ENCODE peak calls at places on chromosomes 1 and 21, in four cellular contexts. M is breast epithelium, J is WERI-Rb-1, O is transverse colon. Q is an unnamed sample.

GRCh38 chr1:103129255-103129654 is 20.9 kb upstream of the COL11A1 start:
- DNase-seq in O (no peak), J (no peak), M (no peak), Q (no peak)

GRCh38 chr1:6801998-6802397 is 16.7 kb downstream of the CAMTA1 start:
- DNase-seq in M (no peak), J (no peak), O (no peak), Q (no peak)

GRCh38 chr1:217078010-217078704 is 354.9 kb upstream of the ESRRG start:
- DNase-seq in M (no peak), O (no peak), J (no peak), Q (no peak)

GRCh38 chr1:160017592-160017991 is 14.2 kb downstream of the PIGM start:
- DNase-seq in O (no peak), J (no peak), M (no peak), Q (no peak)

GRCh38 chr1:15168479-15168878 is 14.9 kb downstream of the TMEM51 start:
- DNase-seq in M (no peak), J (no peak), O (no peak), Q (no peak)

GRCh38 chr1:40339420-40340323 is 22.6 kb upstream of the COL9A2 start:
- DNase-seq in O (no peak), M (no peak), J (no peak), Q (no peak)

GRCh38 chr21:32727478-32727727 is 410 bp downstream of the SYNJ1 start:
- DNase-seq in M (no peak), J (no peak), O (no peak), Q (no peak)

GRCh38 chr1:29321176-29321575 is 84.9 kb downstream of the PTPRU start:
- DNase-seq in O (no peak), J (no peak), M (no peak), Q (no peak)

GRCh38 chr1:32400876-32401631 is 6.8 kb upstream of the BSDC1 start:
- DNase-seq in M (peak; percentile 83), O (peak; percentile 86), J (peak; percentile 95), Q (peak; percentile 83)

GRCh38 chr1:179351281-179351680 is 14.5 kb upstream of the AXDND1 start:
- DNase-seq in O (no peak), M (no peak), J (no peak), Q (no peak)

GRCh38 chr1:232227171-232227740 is 402.7 kb downstream of the SIPA1L2 start:
- DNase-seq in M (no peak), J (no peak), O (no peak), Q (peak; percentile 20)

GRCh38 chr21:41315726-41316125 is 875 bp upstream of the FAM3B start:
- DNase-seq in J (no peak), O (no peak), M (no peak), Q (no peak)
- H3K27ac ChIP-seq in J (no peak overlapping the region), O (no peak overlapping the region), M (no peak overlapping the region), Q (no peak overlapping the region)

DNA sequence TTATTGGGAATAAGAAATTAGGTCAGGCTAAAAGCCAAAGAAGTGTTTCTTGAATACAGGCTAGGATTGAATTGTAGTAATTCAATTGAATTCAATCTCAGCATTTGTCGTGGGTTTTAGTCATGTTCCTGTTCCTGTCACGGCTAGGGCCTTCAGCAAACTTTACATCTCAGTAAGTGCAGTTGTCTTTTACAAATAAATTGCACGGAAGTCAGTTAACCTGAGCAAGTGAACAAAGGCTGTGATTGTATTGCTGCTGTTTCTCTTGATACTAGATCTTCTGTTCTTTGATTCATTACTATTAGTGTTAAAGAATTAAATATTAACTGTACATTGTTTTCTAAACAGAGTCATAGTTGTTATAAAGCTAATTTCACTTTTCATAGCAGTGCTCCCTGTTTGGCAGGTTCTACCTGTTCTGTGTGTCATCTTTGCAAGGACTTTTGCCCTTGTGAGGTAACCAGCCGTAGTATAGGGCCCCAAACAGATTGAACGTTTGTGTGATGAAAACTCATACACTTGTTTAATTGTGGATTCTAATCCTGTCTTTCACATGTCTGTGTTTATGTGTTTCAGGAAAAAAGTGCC is 164.4 kb downstream of the EDEM3 start:
- DNase-seq in O (peak; percentile 81), M (no peak), J (no peak), Q (no peak)
- H3K27ac ChIP-seq in O (peak overlapping the region; percentile 54), M (peak overlapping the region; percentile 66), J (no peak overlapping the region), Q (no peak overlapping the region)

GRCh38 chr1:18327650-18328049 is 153.1 kb upstream of the KLHDC7A start:
- DNase-seq in J (no peak), M (no peak), O (no peak), Q (no peak)
- H3K27ac ChIP-seq in J (no peak overlapping the region), M (no peak overlapping the region), O (no peak overlapping the region), Q (no peak overlapping the region)

GRCh38 chr1:8174807-8175206 is 143.1 kb upstream of the SLC45A1 start:
- DNase-seq in J (no peak), M (no peak), O (peak; percentile 29), Q (no peak)
- H3K27ac ChIP-seq in J (no peak overlapping the region), M (no peak overlapping the region), O (peak overlapping the region; percentile 29), Q (no peak overlapping the region)

DNA sequence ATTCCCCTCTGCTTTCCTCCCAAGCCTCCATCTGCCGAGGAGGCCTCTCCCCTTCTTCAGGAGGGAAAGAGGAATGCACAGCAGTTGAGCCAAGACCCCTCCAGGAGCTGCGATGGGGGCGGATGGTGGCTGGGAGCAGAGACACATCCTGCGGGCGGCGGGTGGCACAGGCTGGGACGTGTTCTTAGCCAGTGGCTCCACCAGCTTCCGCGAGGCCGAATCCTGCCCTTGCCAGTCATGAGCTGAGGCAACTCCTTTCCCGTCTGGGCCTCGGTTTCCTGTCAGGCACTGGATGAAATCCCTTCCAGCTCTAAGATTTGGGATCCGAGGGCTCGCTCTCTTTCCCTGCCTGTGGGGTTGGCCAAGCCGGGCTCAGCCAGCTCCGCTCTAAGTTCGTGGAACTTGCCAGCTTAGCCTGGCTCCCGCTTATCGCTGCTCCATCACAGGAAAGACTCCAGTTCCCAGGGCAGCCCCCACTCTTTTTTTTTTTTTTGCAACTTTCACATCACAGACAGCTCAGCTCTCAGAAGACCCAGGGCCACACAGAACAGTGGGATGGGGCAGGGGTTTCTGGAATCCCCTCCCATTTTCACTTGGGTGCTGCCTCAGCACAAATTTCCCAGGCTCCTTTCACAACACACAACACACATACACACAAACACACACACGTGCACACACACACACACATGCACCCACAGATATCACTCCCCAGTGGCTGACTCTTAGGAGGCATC is 504 bp downstream of the MYOM3 start:
- DNase-seq in J (no peak), M (no peak), O (no peak), Q (no peak)
- H3K27ac ChIP-seq in J (no peak overlapping the region), M (peak overlapping the region; percentile 70), O (no peak overlapping the region), Q (no peak overlapping the region)

GRCh38 chr1:90370696-90371095 is 346.4 kb downstream of the BARHL2 start:
- DNase-seq in M (no peak), J (no peak), O (no peak), Q (no peak)
- H3K27ac ChIP-seq in M (no peak overlapping the region), J (no peak overlapping the region), O (no peak overlapping the region), Q (no peak overlapping the region)

GRCh38 chr1:21263052-21263429 is 27.2 kb downstream of the ECE1 start:
- DNase-seq in O (no peak), J (no peak), M (no peak), Q (no peak)

GRCh38 chr1:21266119-21266774 is 24.0 kb downstream of the ECE1 start:
- DNase-seq in O (no peak), J (no peak), M (no peak), Q (no peak)

GRCh38 chr1:21265644-21266043 is 24.6 kb downstream of the ECE1 start:
- DNase-seq in J (no peak), O (no peak), M (no peak), Q (no peak)

GRCh38 chr1:21263653-21264225 is 26.5 kb downstream of the ECE1 start:
- DNase-seq in O (no peak), J (no peak), M (no peak), Q (no peak)

DNA sequence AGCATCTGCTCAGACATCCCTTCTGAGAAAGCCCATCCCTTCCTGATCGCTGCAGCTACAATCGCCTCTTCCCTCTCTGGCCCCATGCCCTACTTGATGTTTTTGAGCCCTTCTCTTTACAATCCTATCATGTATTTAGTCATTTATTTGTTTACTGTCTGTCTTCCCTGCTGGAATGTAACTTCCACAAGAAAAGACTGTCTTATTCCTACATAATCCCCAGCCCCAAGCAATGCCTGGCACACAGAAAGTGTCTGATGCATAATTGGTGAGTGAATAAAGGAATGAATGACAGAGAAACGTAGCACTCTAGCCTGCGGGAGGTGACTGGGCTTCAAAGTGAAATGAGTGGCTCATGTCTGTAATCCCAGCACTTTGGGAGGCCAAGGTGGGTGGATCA is 25.4 kb downstream of the ECE1 start:
- DNase-seq in J (no peak), M (no peak), O (no peak), Q (no peak)
- H3K27ac ChIP-seq in J (no peak overlapping the region), M (peak overlapping the region; percentile 37), O (no peak overlapping the region), Q (no peak overlapping the region)

GRCh38 chr1:166950156-166950555 is 25.2 kb downstream of the ILDR2 start:
- DNase-seq in O (no peak), J (no peak), M (no peak), Q (peak; percentile 80)

GRCh38 chr1:166951050-166951449 is 24.3 kb downstream of the ILDR2 start:
- DNase-seq in J (no peak), O (no peak), M (no peak), Q (no peak)

GRCh38 chr1:166947398-166948043 is 27.8 kb downstream of the ILDR2 start:
- DNase-seq in O (peak; percentile 14), M (no peak), J (no peak), Q (peak; percentile 94)

GRCh38 chr1:166952002-166952746 is 23.2 kb downstream of the ILDR2 start:
- DNase-seq in M (no peak), J (no peak), O (peak; percentile 18), Q (no peak)

DNA sequence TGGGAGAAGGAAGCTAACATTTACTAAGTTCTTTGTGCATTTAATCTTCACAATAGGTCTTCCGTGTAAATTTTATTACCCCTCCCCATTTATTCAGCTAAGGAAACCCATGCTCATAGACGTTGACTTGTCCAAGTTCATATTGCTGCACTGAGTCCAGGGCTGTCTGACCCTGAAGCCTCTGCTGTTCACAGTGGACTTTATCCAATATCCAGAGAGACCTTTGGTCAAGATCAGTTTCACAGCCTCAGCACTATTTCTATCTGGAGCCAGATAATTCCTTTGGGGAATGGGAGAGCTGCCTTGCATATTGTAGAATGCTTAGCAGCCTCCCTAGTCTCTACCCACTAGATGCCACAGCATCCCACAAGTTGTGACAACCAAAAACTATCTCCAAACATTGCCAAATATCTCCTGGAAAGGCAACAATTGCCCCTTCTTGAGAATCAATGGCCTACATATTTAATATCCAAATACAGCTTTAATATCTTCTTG is 26.4 kb downstream of the ILDR2 start:
- DNase-seq in O (no peak), M (no peak), J (no peak), Q (no peak)
- H3K27ac ChIP-seq in O (no peak overlapping the region), M (no peak overlapping the region), J (no peak overlapping the region), Q (peak overlapping the region; percentile 94)

Q was measured in neuronal stem cell.